ENCODE peak calls at places on chromosome 14, in six cellular contexts. One of them, this sample, is unnamed.
A peak's percentile ranks its signal among the peaks of the same experiment; 100 is the strongest.

GRCh38 chr14:33686218-33686617 is 264.7 kb downstream of the EGLN3 start:
- DNase-seq in A549: no peak
- DNase-seq in colonic mucosa: no peak
- DNase-seq in adrenal gland: no peak
- DNase-seq in coronary artery: no peak
- DNase-seq in psoas muscle: no peak
- DNase-seq in this sample: no peak

GRCh38 chr14:63286071-63286470 is 32.7 kb downstream of the GPHB5 start:
- DNase-seq in adrenal gland: no peak
- DNase-seq in A549: no peak
- DNase-seq in colonic mucosa: no peak
- DNase-seq in coronary artery: no peak
- DNase-seq in psoas muscle: no peak
- DNase-seq in this sample: no peak

GRCh38 chr14:91413547-91414474 is 3.8 kb downstream of the CCDC88C start:
- DNase-seq in adrenal gland: no peak
- DNase-seq in coronary artery: no peak
- DNase-seq in psoas muscle: no peak
- DNase-seq in colonic mucosa: peak; percentile 84
- DNase-seq in A549: no peak
- DNase-seq in this sample: no peak

GRCh38 chr14:56324831-56325230 is 206.6 kb downstream of the PELI2 start:
- DNase-seq in adrenal gland: no peak
- DNase-seq in colonic mucosa: no peak
- DNase-seq in psoas muscle: no peak
- DNase-seq in A549: no peak
- DNase-seq in coronary artery: no peak
- DNase-seq in this sample: no peak

GRCh38 chr14:54435500-54435981 is 5.6 kb downstream of the CNIH1 start:
- DNase-seq in coronary artery: no peak
- DNase-seq in A549: no peak
- DNase-seq in colonic mucosa: no peak
- DNase-seq in adrenal gland: no peak
- DNase-seq in psoas muscle: no peak
- DNase-seq in this sample: no peak

GRCh38 chr14:21771671-21772070 is 98.1 kb upstream of the OR4E1 start:
- DNase-seq in coronary artery: no peak
- DNase-seq in psoas muscle: no peak
- DNase-seq in A549: no peak
- DNase-seq in colonic mucosa: no peak
- DNase-seq in adrenal gland: no peak
- DNase-seq in this sample: no peak

GRCh38 chr14:81137316-81137715 is 83.4 kb downstream of the GTF2A1 start:
- DNase-seq in adrenal gland: peak; percentile 79
- DNase-seq in colonic mucosa: no peak
- DNase-seq in psoas muscle: no peak
- DNase-seq in A549: peak; percentile 12
- DNase-seq in coronary artery: no peak
- DNase-seq in this sample: no peak

GRCh38 chr14:24630872-24631477 is 3.0 kb downstream of the GZMB start:
- DNase-seq in adrenal gland: no peak
- DNase-seq in psoas muscle: no peak
- DNase-seq in coronary artery: no peak
- DNase-seq in A549: no peak
- DNase-seq in colonic mucosa: no peak
- DNase-seq in this sample: no peak

GRCh38 chr14:99260116-99260515 is 11.9 kb downstream of the BCL11B start:
- DNase-seq in psoas muscle: no peak
- DNase-seq in adrenal gland: no peak
- DNase-seq in A549: no peak
- DNase-seq in colonic mucosa: no peak
- DNase-seq in coronary artery: no peak
- DNase-seq in this sample: no peak

GRCh38 chr14:75494898-75495297 is 27.4 kb upstream of the BATF start:
- DNase-seq in coronary artery: no peak
- DNase-seq in adrenal gland: no peak
- DNase-seq in colonic mucosa: no peak
- DNase-seq in A549: no peak
- DNase-seq in psoas muscle: no peak
- DNase-seq in this sample: no peak

GRCh38 chr14:62939970-62940369 is 105.3 kb downstream of the KCNH5 start:
- DNase-seq in colonic mucosa: no peak
- DNase-seq in A549: no peak
- DNase-seq in adrenal gland: no peak
- DNase-seq in psoas muscle: no peak
- DNase-seq in coronary artery: no peak
- DNase-seq in this sample: no peak

GRCh38 chr14:99065551-99065950 is 206.4 kb downstream of the BCL11B start:
- DNase-seq in adrenal gland: no peak
- DNase-seq in A549: peak; percentile 27
- DNase-seq in psoas muscle: no peak
- DNase-seq in coronary artery: no peak
- DNase-seq in colonic mucosa: peak; percentile 3
- DNase-seq in this sample: no peak

GRCh38 chr14:55361190-55361589 is 50.4 kb downstream of the ATG14 start:
- DNase-seq in adrenal gland: no peak
- DNase-seq in A549: no peak
- DNase-seq in coronary artery: no peak
- DNase-seq in psoas muscle: no peak
- DNase-seq in colonic mucosa: no peak
- DNase-seq in this sample: no peak

GRCh38 chr14:21241218-21241819 is 27.9 kb downstream of the HNRNPC start:
- DNase-seq in coronary artery: no peak
- DNase-seq in psoas muscle: no peak
- DNase-seq in colonic mucosa: no peak
- DNase-seq in A549: no peak
- DNase-seq in adrenal gland: no peak
- DNase-seq in this sample: no peak

GRCh38 chr14:76937181-76938091 is 91.1 kb downstream of the IRF2BPL start:
- DNase-seq in A549: no peak
- DNase-seq in colonic mucosa: no peak
- DNase-seq in psoas muscle: peak; percentile 57
- DNase-seq in coronary artery: peak; percentile 88
- DNase-seq in adrenal gland: peak; percentile 69
- DNase-seq in this sample: peak; percentile 81

GRCh38 chr14:39417014-39417413 is 15.2 kb downstream of the FBXO33 start:
- DNase-seq in coronary artery: no peak
- DNase-seq in A549: no peak
- DNase-seq in psoas muscle: no peak
- DNase-seq in adrenal gland: no peak
- DNase-seq in colonic mucosa: no peak
- DNase-seq in this sample: no peak

GRCh38 chr14:64643709-64644108 is 60.5 kb upstream of the PLEKHG3 start:
- DNase-seq in A549: no peak
- DNase-seq in coronary artery: no peak
- DNase-seq in colonic mucosa: no peak
- DNase-seq in psoas muscle: no peak
- DNase-seq in adrenal gland: no peak
- DNase-seq in this sample: no peak

GRCh38 chr14:74973003-74973614 is 17.7 kb upstream of the PGF start:
- DNase-seq in A549: no peak
- DNase-seq in psoas muscle: peak; percentile 73
- DNase-seq in coronary artery: no peak
- DNase-seq in colonic mucosa: no peak
- DNase-seq in adrenal gland: peak; percentile 50
- DNase-seq in this sample: no peak

GRCh38 chr14:97854918-97855317 is 1057.7 kb downstream of the VRK1 start:
- DNase-seq in psoas muscle: no peak
- DNase-seq in adrenal gland: no peak
- DNase-seq in A549: no peak
- DNase-seq in coronary artery: no peak
- DNase-seq in colonic mucosa: no peak
- DNase-seq in this sample: no peak

GRCh38 chr14:97850886-97851285 is 1053.7 kb downstream of the VRK1 start:
- DNase-seq in psoas muscle: no peak
- DNase-seq in adrenal gland: no peak
- DNase-seq in A549: no peak
- DNase-seq in coronary artery: no peak
- DNase-seq in colonic mucosa: no peak
- DNase-seq in this sample: no peak

GRCh38 chr14:97846156-97846555 is 1049.0 kb downstream of the VRK1 start:
- DNase-seq in coronary artery: no peak
- DNase-seq in colonic mucosa: no peak
- DNase-seq in psoas muscle: no peak
- DNase-seq in adrenal gland: no peak
- DNase-seq in A549: no peak
- DNase-seq in this sample: no peak

GRCh38 chr14:97848351-97848980 is 1051.3 kb downstream of the VRK1 start:
- DNase-seq in colonic mucosa: no peak
- DNase-seq in psoas muscle: no peak
- DNase-seq in adrenal gland: no peak
- DNase-seq in coronary artery: no peak
- DNase-seq in A549: no peak
- DNase-seq in this sample: no peak

DNA sequence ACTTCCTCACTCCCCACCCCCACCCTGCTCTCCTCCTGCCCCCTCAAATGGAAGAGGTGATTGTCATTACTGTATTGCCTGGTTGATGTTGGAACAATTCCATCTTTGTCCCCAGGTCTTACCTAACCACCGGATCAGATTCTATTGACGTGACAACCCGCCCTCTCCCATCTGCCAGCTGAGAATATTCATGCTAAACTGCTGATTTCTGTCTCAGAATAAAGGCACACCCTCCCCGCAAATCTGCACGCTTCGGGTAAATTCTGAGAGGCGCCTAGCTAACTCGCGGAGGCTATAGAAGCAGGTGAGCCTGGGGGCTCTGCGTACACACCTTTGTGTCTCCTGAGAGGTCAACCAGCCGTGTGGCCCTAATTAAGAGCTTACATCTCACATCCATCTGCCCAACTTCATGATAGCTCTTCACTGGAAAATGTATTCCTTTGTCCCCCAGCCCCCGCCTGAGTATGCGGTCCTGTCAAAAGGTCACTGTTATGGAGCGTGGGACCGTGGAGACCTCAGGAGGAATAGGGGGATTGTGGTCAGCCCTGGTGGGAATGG is 1054.3 kb downstream of the VRK1 start:
- DNase-seq in adrenal gland: no peak
- DNase-seq in colonic mucosa: no peak
- DNase-seq in coronary artery: no peak
- DNase-seq in A549: no peak
- DNase-seq in psoas muscle: no peak
- DNase-seq in this sample: no peak
- H3K4me3 ChIP-seq in adrenal gland: no peak overlapping the region
- H3K4me3 ChIP-seq in colonic mucosa: no peak overlapping the region
- H3K4me3 ChIP-seq in coronary artery: no peak overlapping the region
- H3K4me3 ChIP-seq in A549: no peak overlapping the region
- H3K4me3 ChIP-seq in psoas muscle: no peak overlapping the region
- H3K4me3 ChIP-seq in this sample: no peak overlapping the region

GRCh38 chr14:94389731-94390371 is 1.4 kb upstream of the SERPINA1 start:
- DNase-seq in psoas muscle: no peak
- DNase-seq in colonic mucosa: no peak
- DNase-seq in coronary artery: peak; percentile 41
- DNase-seq in A549: no peak
- DNase-seq in adrenal gland: no peak
- DNase-seq in this sample: no peak

GRCh38 chr14:94393474-94393873 is 5.1 kb upstream of the SERPINA1 start:
- DNase-seq in psoas muscle: no peak
- DNase-seq in colonic mucosa: no peak
- DNase-seq in coronary artery: peak; percentile 59
- DNase-seq in adrenal gland: no peak
- DNase-seq in A549: no peak
- DNase-seq in this sample: no peak

GRCh38 chr14:94392510-94392935 is 4.1 kb upstream of the SERPINA1 start:
- DNase-seq in psoas muscle: peak; percentile 27
- DNase-seq in coronary artery: peak; percentile 43
- DNase-seq in adrenal gland: peak; percentile 36
- DNase-seq in colonic mucosa: no peak
- DNase-seq in A549: no peak
- DNase-seq in this sample: no peak

GRCh38 chr14:94390372-94391086 is 2.1 kb upstream of the SERPINA1 start:
- DNase-seq in coronary artery: peak; percentile 71
- DNase-seq in A549: no peak
- DNase-seq in colonic mucosa: peak; percentile 88
- DNase-seq in psoas muscle: peak; percentile 44
- DNase-seq in adrenal gland: peak; percentile 38
- DNase-seq in this sample: no peak

GRCh38 chr14:94391284-94391914 is 3.0 kb upstream of the SERPINA1 start:
- DNase-seq in psoas muscle: no peak
- DNase-seq in A549: no peak
- DNase-seq in coronary artery: peak; percentile 70
- DNase-seq in colonic mucosa: no peak
- DNase-seq in adrenal gland: no peak
- DNase-seq in this sample: no peak
- H3K4me3 ChIP-seq in psoas muscle: no peak overlapping the region
- H3K4me3 ChIP-seq in A549: no peak overlapping the region
- H3K4me3 ChIP-seq in coronary artery: no peak overlapping the region
- H3K4me3 ChIP-seq in colonic mucosa: no peak overlapping the region
- H3K4me3 ChIP-seq in adrenal gland: no peak overlapping the region
- H3K4me3 ChIP-seq in this sample: no peak overlapping the region

DNA sequence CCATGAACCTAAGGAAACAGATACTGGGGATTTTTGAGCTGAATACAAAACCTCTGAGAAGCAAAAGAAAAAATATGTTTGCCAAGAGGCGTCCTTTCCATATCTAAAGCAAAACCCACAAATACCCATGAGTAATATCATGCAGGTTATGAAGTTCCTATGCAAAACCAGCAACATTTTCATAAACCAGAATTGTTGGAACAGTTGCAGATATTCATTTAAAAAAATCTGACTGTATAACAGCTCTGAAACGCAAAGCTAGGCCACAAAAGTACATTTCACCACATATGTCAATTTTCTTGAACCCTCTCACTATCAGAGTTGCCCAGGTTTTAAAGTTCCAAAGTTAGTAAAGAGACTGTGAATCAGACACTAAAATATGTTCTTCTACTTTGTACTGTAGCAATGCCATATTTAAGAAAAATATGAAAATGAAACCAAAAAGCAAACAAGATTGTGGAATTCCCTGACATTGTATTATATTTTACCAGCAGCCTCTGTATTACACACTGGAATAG is 33.8 kb upstream of the HIF1A start:
- DNase-seq in psoas muscle: no peak
- DNase-seq in coronary artery: no peak
- DNase-seq in A549: no peak
- DNase-seq in adrenal gland: no peak
- DNase-seq in colonic mucosa: no peak
- DNase-seq in this sample: no peak
- H3K4me3 ChIP-seq in psoas muscle: no peak overlapping the region
- H3K4me3 ChIP-seq in coronary artery: peak overlapping the region; percentile 23
- H3K4me3 ChIP-seq in A549: no peak overlapping the region
- H3K4me3 ChIP-seq in adrenal gland: no peak overlapping the region
- H3K4me3 ChIP-seq in colonic mucosa: no peak overlapping the region
- H3K4me3 ChIP-seq in this sample: no peak overlapping the region

GRCh38 chr14:68449565-68450295 is 343.1 kb downstream of the ZFP36L1 start:
- DNase-seq in psoas muscle: no peak
- DNase-seq in coronary artery: no peak
- DNase-seq in A549: no peak
- DNase-seq in colonic mucosa: no peak
- DNase-seq in adrenal gland: no peak
- DNase-seq in this sample: no peak

GRCh38 chr14:68446243-68447040 is 346.4 kb downstream of the ZFP36L1 start:
- DNase-seq in adrenal gland: no peak
- DNase-seq in coronary artery: no peak
- DNase-seq in colonic mucosa: no peak
- DNase-seq in psoas muscle: no peak
- DNase-seq in A549: no peak
- DNase-seq in this sample: no peak

GRCh38 chr14:68448379-68448778 is 344.5 kb downstream of the ZFP36L1 start:
- DNase-seq in A549: no peak
- DNase-seq in adrenal gland: no peak
- DNase-seq in coronary artery: no peak
- DNase-seq in colonic mucosa: no peak
- DNase-seq in psoas muscle: no peak
- DNase-seq in this sample: no peak

GRCh38 chr14:68450391-68451120 is 342.3 kb downstream of the ZFP36L1 start:
- DNase-seq in adrenal gland: no peak
- DNase-seq in psoas muscle: no peak
- DNase-seq in A549: no peak
- DNase-seq in colonic mucosa: no peak
- DNase-seq in coronary artery: no peak
- DNase-seq in this sample: no peak

GRCh38 chr14:68447581-68448281 is 345.1 kb downstream of the ZFP36L1 start:
- DNase-seq in psoas muscle: no peak
- DNase-seq in A549: no peak
- DNase-seq in colonic mucosa: no peak
- DNase-seq in coronary artery: no peak
- DNase-seq in adrenal gland: no peak
- DNase-seq in this sample: no peak
- H3K4me3 ChIP-seq in psoas muscle: no peak overlapping the region
- H3K4me3 ChIP-seq in A549: no peak overlapping the region
- H3K4me3 ChIP-seq in colonic mucosa: no peak overlapping the region
- H3K4me3 ChIP-seq in coronary artery: no peak overlapping the region
- H3K4me3 ChIP-seq in adrenal gland: no peak overlapping the region
- H3K4me3 ChIP-seq in this sample: no peak overlapping the region

This sample was measured in ovary.